ENCODE peak calls at places on chromosomes 4 and X, in nine cellular contexts. G is WTC11, O is NCI-H1092 treated with DMSO at 0.1 percent for 48 hours, D is cardiac muscle cell, Y is GM12892, R is GM12878, C is colonic mucosa, J is H1, U is H54. Q is an unnamed sample.

GRCh38 chrX:9895225-9895912 is 71.8 kb upstream of the CLDN34 start:
- DNase-seq in C (no peak), Y (no peak), G (no peak), J (no peak), U (no peak), D (no peak), R (no peak), O (no peak), Q (no peak)

GRCh38 chr4:119238068-119238722 is 25.7 kb downstream of the USP53 start:
- DNase-seq in G (no peak), R (peak), J (no peak), C (no peak), O (no peak), U (no peak), D (no peak), Y (peak), Q (no peak)

GRCh38 chr4:21134994-21135393 is 434.7 kb downstream of the PACRGL start:
- DNase-seq in Y (no peak), C (no peak), D (peak), O (peak), G (no peak), U (no peak), R (no peak), J (no peak), Q (peak)

GRCh38 chr4:186472948-186473347 is 82.4 kb downstream of the MTNR1A start:
- DNase-seq in J (no peak), O (peak), D (peak), U (peak), G (peak), R (no peak), C (no peak), Y (no peak), Q (no peak)

GRCh38 chr4:155339588-155339987 is 37.2 kb downstream of the MAP9 start:
- DNase-seq in D (no peak), R (no peak), J (no peak), C (peak), O (no peak), U (no peak), G (no peak), Y (no peak), Q (no peak)

GRCh38 chr4:145230726-145231125 is 50.3 kb upstream of the OTUD4 start:
- DNase-seq in O (no peak), C (no peak), U (no peak), R (no peak), G (no peak), J (no peak), D (no peak), Y (no peak), Q (no peak)

GRCh38 chr4:38762560-38762959 is 20.2 kb downstream of the TLR10 start:
- DNase-seq in D (no peak), Y (peak), J (no peak), G (no peak), U (no peak), O (no peak), R (no peak), C (no peak), Q (no peak)

GRCh38 chr4:145804134-145804533 is 124.2 kb downstream of the C4orf51 start:
- DNase-seq in O (no peak), D (no peak), Y (no peak), C (no peak), J (no peak), R (no peak), G (no peak), U (no peak), Q (no peak)

GRCh38 chr4:67549123-67549522 is 3.8 kb upstream of the CENPC start:
- DNase-seq in D (no peak), C (no peak), J (no peak), G (no peak), R (no peak), O (peak), U (no peak), Y (no peak), Q (no peak)

Q was measured in endothelial cell.